ENCODE peak calls at places on chromosomes 12 and 14, in four cellular contexts. One of them, this sample, is unnamed.

GRCh38 chr14:105473033-105473676 is 1.5 kb upstream of the CRIP2 start:
- DNase-seq in activated CD8-positive, alpha-beta T cell treated with anti-CD3 and anti-CD28 coated beads for 36 hours: no peak
- DNase-seq in CD4-positive, alpha-beta T cell: no peak
- DNase-seq in WERI-Rb-1: no peak
- DNase-seq in this sample: no peak

GRCh38 chr12:33609910-33610309 is 170.3 kb upstream of the SYT10 start:
- DNase-seq in activated CD8-positive, alpha-beta T cell treated with anti-CD3 and anti-CD28 coated beads for 36 hours: no peak
- DNase-seq in CD4-positive, alpha-beta T cell: no peak
- DNase-seq in WERI-Rb-1: no peak
- DNase-seq in this sample: no peak

GRCh38 chr14:64520699-64521098 is 16.1 kb downstream of the ZBTB1 start:
- DNase-seq in activated CD8-positive, alpha-beta T cell treated with anti-CD3 and anti-CD28 coated beads for 36 hours: no peak
- DNase-seq in WERI-Rb-1: no peak
- DNase-seq in CD4-positive, alpha-beta T cell: no peak
- DNase-seq in this sample: no peak

GRCh38 chr14:35047961-35048513 is 2.0 kb downstream of the FAM177A1 start:
- DNase-seq in CD4-positive, alpha-beta T cell: no peak
- DNase-seq in WERI-Rb-1: no peak
- DNase-seq in activated CD8-positive, alpha-beta T cell treated with anti-CD3 and anti-CD28 coated beads for 36 hours: no peak
- DNase-seq in this sample: no peak

GRCh38 chr12:117507547-117507946 is 146.1 kb upstream of the NOS1 start:
- DNase-seq in WERI-Rb-1: peak
- DNase-seq in activated CD8-positive, alpha-beta T cell treated with anti-CD3 and anti-CD28 coated beads for 36 hours: no peak
- DNase-seq in CD4-positive, alpha-beta T cell: no peak
- DNase-seq in this sample: no peak

GRCh38 chr14:89184952-89185351 is 232.1 kb downstream of the FOXN3 start:
- DNase-seq in WERI-Rb-1: no peak
- DNase-seq in activated CD8-positive, alpha-beta T cell treated with anti-CD3 and anti-CD28 coated beads for 36 hours: no peak
- DNase-seq in CD4-positive, alpha-beta T cell: no peak
- DNase-seq in this sample: no peak

GRCh38 chr12:131042848-131043245 is 89.1 kb downstream of the ADGRD1 start:
- DNase-seq in WERI-Rb-1: no peak
- DNase-seq in CD4-positive, alpha-beta T cell: no peak
- DNase-seq in activated CD8-positive, alpha-beta T cell treated with anti-CD3 and anti-CD28 coated beads for 36 hours: no peak
- DNase-seq in this sample: no peak

GRCh38 chr12:44015333-44015941 is 179.6 kb downstream of the TMEM117 start:
- DNase-seq in WERI-Rb-1: no peak
- DNase-seq in activated CD8-positive, alpha-beta T cell treated with anti-CD3 and anti-CD28 coated beads for 36 hours: no peak
- DNase-seq in CD4-positive, alpha-beta T cell: no peak
- DNase-seq in this sample: peak

GRCh38 chr14:63542231-63542999 is 762 bp downstream of the PPP2R5E start:
- DNase-seq in CD4-positive, alpha-beta T cell: no peak
- DNase-seq in WERI-Rb-1: peak
- DNase-seq in activated CD8-positive, alpha-beta T cell treated with anti-CD3 and anti-CD28 coated beads for 36 hours: peak
- DNase-seq in this sample: no peak

GRCh38 chr12:107992870-107993451 is 136.1 kb upstream of the WSCD2 start:
- DNase-seq in CD4-positive, alpha-beta T cell: no peak
- DNase-seq in WERI-Rb-1: peak
- DNase-seq in activated CD8-positive, alpha-beta T cell treated with anti-CD3 and anti-CD28 coated beads for 36 hours: peak
- DNase-seq in this sample: peak

GRCh38 chr12:27807063-27807703 is 27.1 kb upstream of the MANSC4 start:
- DNase-seq in activated CD8-positive, alpha-beta T cell treated with anti-CD3 and anti-CD28 coated beads for 36 hours: peak
- DNase-seq in WERI-Rb-1: no peak
- DNase-seq in CD4-positive, alpha-beta T cell: no peak
- DNase-seq in this sample: no peak

GRCh38 chr12:10065241-10065640 is 33.5 kb downstream of the CLEC1A start:
- DNase-seq in activated CD8-positive, alpha-beta T cell treated with anti-CD3 and anti-CD28 coated beads for 36 hours: no peak
- DNase-seq in CD4-positive, alpha-beta T cell: no peak
- DNase-seq in WERI-Rb-1: no peak
- DNase-seq in this sample: no peak

GRCh38 chr12:19220861-19221466 is 91.4 kb downstream of the PLEKHA5 start:
- DNase-seq in WERI-Rb-1: no peak
- DNase-seq in activated CD8-positive, alpha-beta T cell treated with anti-CD3 and anti-CD28 coated beads for 36 hours: no peak
- DNase-seq in CD4-positive, alpha-beta T cell: no peak
- DNase-seq in this sample: no peak

GRCh38 chr14:100436745-100437406 is 113.7 kb downstream of the SLC25A47 start:
- DNase-seq in activated CD8-positive, alpha-beta T cell treated with anti-CD3 and anti-CD28 coated beads for 36 hours: no peak
- DNase-seq in WERI-Rb-1: no peak
- DNase-seq in CD4-positive, alpha-beta T cell: no peak
- DNase-seq in this sample: no peak

GRCh38 chr12:22361785-22362184 is 27.3 kb upstream of the ST8SIA1 start:
- DNase-seq in activated CD8-positive, alpha-beta T cell treated with anti-CD3 and anti-CD28 coated beads for 36 hours: no peak
- DNase-seq in WERI-Rb-1: peak
- DNase-seq in CD4-positive, alpha-beta T cell: no peak
- DNase-seq in this sample: no peak

GRCh38 chr14:51398898-51399297 is 158.9 kb downstream of the TMX1 start:
- DNase-seq in WERI-Rb-1: no peak
- DNase-seq in CD4-positive, alpha-beta T cell: no peak
- DNase-seq in activated CD8-positive, alpha-beta T cell treated with anti-CD3 and anti-CD28 coated beads for 36 hours: no peak
- DNase-seq in this sample: no peak
- TF ChIP-seq CTCF in WERI-Rb-1: no peak
- TF ChIP-seq CTCF in CD4-positive, alpha-beta T cell: no peak
- TF ChIP-seq CTCF in activated CD8-positive, alpha-beta T cell treated with anti-CD3 and anti-CD28 coated beads for 36 hours: no peak
- TF ChIP-seq CTCF in this sample: no peak

GRCh38 chr12:49609059-49609874 is 3.8 kb upstream of the FAM186B start:
- DNase-seq in WERI-Rb-1: no peak
- DNase-seq in activated CD8-positive, alpha-beta T cell treated with anti-CD3 and anti-CD28 coated beads for 36 hours: no peak
- DNase-seq in CD4-positive, alpha-beta T cell: no peak
- DNase-seq in this sample: no peak

GRCh38 chr12:49612210-49612609 is 6.8 kb upstream of the FAM186B start:
- DNase-seq in WERI-Rb-1: no peak
- DNase-seq in CD4-positive, alpha-beta T cell: no peak
- DNase-seq in activated CD8-positive, alpha-beta T cell treated with anti-CD3 and anti-CD28 coated beads for 36 hours: no peak
- DNase-seq in this sample: no peak

GRCh38 chr12:49615725-49616124 is 7.6 kb upstream of the PRPF40B start:
- DNase-seq in CD4-positive, alpha-beta T cell: no peak
- DNase-seq in activated CD8-positive, alpha-beta T cell treated with anti-CD3 and anti-CD28 coated beads for 36 hours: no peak
- DNase-seq in WERI-Rb-1: no peak
- DNase-seq in this sample: no peak

GRCh38 chr12:49609875-49610154 is 4.4 kb upstream of the FAM186B start:
- DNase-seq in WERI-Rb-1: no peak
- DNase-seq in CD4-positive, alpha-beta T cell: no peak
- DNase-seq in activated CD8-positive, alpha-beta T cell treated with anti-CD3 and anti-CD28 coated beads for 36 hours: no peak
- DNase-seq in this sample: no peak
- TF ChIP-seq CTCF in WERI-Rb-1: no peak
- TF ChIP-seq CTCF in CD4-positive, alpha-beta T cell: no peak
- TF ChIP-seq CTCF in activated CD8-positive, alpha-beta T cell treated with anti-CD3 and anti-CD28 coated beads for 36 hours: no peak
- TF ChIP-seq CTCF in this sample: no peak

GRCh38 chr14:36747411-36748184 is 85.9 kb downstream of the PAX9 start:
- DNase-seq in activated CD8-positive, alpha-beta T cell treated with anti-CD3 and anti-CD28 coated beads for 36 hours: no peak
- DNase-seq in WERI-Rb-1: no peak
- DNase-seq in CD4-positive, alpha-beta T cell: no peak
- DNase-seq in this sample: peak
- TF ChIP-seq CTCF in activated CD8-positive, alpha-beta T cell treated with anti-CD3 and anti-CD28 coated beads for 36 hours: no peak
- TF ChIP-seq CTCF in WERI-Rb-1: peak
- TF ChIP-seq CTCF in CD4-positive, alpha-beta T cell: no peak
- TF ChIP-seq CTCF in this sample: peak

DNA sequence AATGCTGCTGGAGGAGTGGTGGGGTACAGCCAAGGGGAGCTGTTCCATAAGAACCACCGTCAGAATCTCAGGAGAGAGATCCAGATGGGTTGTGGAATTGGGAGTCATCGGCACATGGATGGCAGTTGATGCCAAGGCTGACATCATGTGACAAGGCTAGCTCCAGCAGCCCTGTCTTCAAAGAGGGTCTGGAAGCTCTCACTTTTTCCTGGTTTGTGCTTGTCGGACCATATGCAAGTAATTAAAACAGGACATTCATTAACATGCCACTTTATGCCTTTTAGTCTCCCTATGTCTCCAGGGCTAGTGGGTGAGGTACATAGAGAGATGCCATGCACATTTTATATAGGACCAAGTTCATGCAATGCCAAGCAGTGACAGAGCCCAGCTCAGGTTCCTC is 211.8 kb downstream of the CRADD start:
- DNase-seq in CD4-positive, alpha-beta T cell: no peak
- DNase-seq in WERI-Rb-1: no peak
- DNase-seq in activated CD8-positive, alpha-beta T cell treated with anti-CD3 and anti-CD28 coated beads for 36 hours: no peak
- DNase-seq in this sample: no peak
- TF ChIP-seq CTCF in CD4-positive, alpha-beta T cell: no peak
- TF ChIP-seq CTCF in WERI-Rb-1: no peak
- TF ChIP-seq CTCF in activated CD8-positive, alpha-beta T cell treated with anti-CD3 and anti-CD28 coated beads for 36 hours: no peak
- TF ChIP-seq CTCF in this sample: no peak

GRCh38 chr12:30795660-30796507 is 41.1 kb upstream of the CAPRIN2 start:
- DNase-seq in CD4-positive, alpha-beta T cell: no peak
- DNase-seq in activated CD8-positive, alpha-beta T cell treated with anti-CD3 and anti-CD28 coated beads for 36 hours: peak
- DNase-seq in WERI-Rb-1: peak
- DNase-seq in this sample: peak

GRCh38 chr12:30796891-30797371 is 42.2 kb upstream of the CAPRIN2 start:
- DNase-seq in WERI-Rb-1: peak
- DNase-seq in CD4-positive, alpha-beta T cell: no peak
- DNase-seq in activated CD8-positive, alpha-beta T cell treated with anti-CD3 and anti-CD28 coated beads for 36 hours: no peak
- DNase-seq in this sample: no peak

GRCh38 chr12:30795410-30795659 is 40.6 kb upstream of the CAPRIN2 start:
- DNase-seq in CD4-positive, alpha-beta T cell: no peak
- DNase-seq in activated CD8-positive, alpha-beta T cell treated with anti-CD3 and anti-CD28 coated beads for 36 hours: no peak
- DNase-seq in WERI-Rb-1: no peak
- DNase-seq in this sample: no peak

GRCh38 chr12:30796508-30796780 is 41.7 kb upstream of the CAPRIN2 start:
- DNase-seq in CD4-positive, alpha-beta T cell: no peak
- DNase-seq in WERI-Rb-1: peak
- DNase-seq in activated CD8-positive, alpha-beta T cell treated with anti-CD3 and anti-CD28 coated beads for 36 hours: no peak
- DNase-seq in this sample: no peak

DNA sequence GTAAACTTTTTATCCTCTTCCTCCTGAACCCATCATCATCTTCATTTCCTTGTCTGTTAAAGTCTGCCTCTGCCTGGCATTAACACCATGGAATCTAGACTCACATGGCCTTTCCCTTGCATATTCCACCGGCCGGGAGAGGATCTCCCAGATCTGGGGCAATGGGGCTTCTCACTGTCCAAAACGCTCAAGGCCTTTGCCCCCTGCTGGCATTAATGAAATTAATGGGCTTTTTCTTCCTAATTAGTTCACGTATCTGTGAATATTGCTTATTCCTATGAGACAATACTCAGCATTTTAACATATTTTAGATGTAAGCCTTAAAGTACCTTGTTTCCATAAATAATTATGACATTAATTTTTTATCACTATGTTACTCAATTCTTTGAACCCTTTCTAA is 42.9 kb upstream of the CAPRIN2 start:
- DNase-seq in WERI-Rb-1: no peak
- DNase-seq in CD4-positive, alpha-beta T cell: no peak
- DNase-seq in activated CD8-positive, alpha-beta T cell treated with anti-CD3 and anti-CD28 coated beads for 36 hours: no peak
- DNase-seq in this sample: no peak
- TF ChIP-seq CTCF in WERI-Rb-1: no peak
- TF ChIP-seq CTCF in CD4-positive, alpha-beta T cell: no peak
- TF ChIP-seq CTCF in activated CD8-positive, alpha-beta T cell treated with anti-CD3 and anti-CD28 coated beads for 36 hours: peak
- TF ChIP-seq CTCF in this sample: no peak

GRCh38 chr14:78933948-78934524 is 763.9 kb downstream of the NRXN3 start:
- DNase-seq in CD4-positive, alpha-beta T cell: no peak
- DNase-seq in WERI-Rb-1: no peak
- DNase-seq in activated CD8-positive, alpha-beta T cell treated with anti-CD3 and anti-CD28 coated beads for 36 hours: no peak
- DNase-seq in this sample: peak
- TF ChIP-seq CTCF in CD4-positive, alpha-beta T cell: no peak
- TF ChIP-seq CTCF in WERI-Rb-1: peak
- TF ChIP-seq CTCF in activated CD8-positive, alpha-beta T cell treated with anti-CD3 and anti-CD28 coated beads for 36 hours: peak
- TF ChIP-seq CTCF in this sample: peak

GRCh38 chr12:78959556-78959955 is 95.0 kb downstream of the SYT1 start:
- DNase-seq in activated CD8-positive, alpha-beta T cell treated with anti-CD3 and anti-CD28 coated beads for 36 hours: no peak
- DNase-seq in WERI-Rb-1: no peak
- DNase-seq in CD4-positive, alpha-beta T cell: no peak
- DNase-seq in this sample: no peak
- TF ChIP-seq CTCF in activated CD8-positive, alpha-beta T cell treated with anti-CD3 and anti-CD28 coated beads for 36 hours: no peak
- TF ChIP-seq CTCF in WERI-Rb-1: no peak
- TF ChIP-seq CTCF in CD4-positive, alpha-beta T cell: no peak
- TF ChIP-seq CTCF in this sample: no peak

DNA sequence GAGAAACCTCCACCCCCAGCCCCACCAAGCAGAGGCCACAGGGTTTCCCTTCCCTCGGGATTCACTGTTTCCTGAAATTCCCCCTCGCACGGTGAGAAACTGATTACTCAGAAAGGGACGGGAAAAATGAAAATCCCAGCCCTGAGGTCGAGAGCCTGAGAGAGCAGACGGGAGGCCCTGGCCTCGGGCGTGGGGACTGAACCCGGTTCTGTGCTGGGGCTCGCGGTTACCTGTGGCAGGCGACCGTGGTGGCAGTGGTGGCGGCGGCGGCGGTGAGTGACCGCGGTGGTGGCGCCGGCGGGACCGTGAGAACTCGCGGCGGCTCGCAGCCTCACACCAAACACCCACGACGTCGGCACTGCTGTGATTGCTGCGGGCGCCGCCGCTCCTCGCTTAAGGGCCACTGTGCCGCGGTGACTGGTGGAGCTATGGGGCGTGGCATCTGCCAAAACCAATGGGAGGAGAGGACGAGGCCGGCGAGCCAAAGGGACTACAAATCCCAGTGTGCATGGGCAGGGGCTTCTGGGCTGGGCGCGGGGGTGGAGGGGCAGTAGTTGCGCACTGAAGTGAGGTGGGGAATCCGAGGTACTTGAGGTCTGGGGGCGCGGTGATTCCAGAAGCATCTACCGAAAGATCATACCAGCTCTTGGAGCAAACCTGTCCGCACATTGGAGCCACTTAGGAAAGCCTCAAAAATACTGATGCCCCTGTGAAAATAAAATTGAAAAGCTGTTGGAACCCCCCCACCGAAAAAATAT is at the start of gene LGMN:
- DNase-seq in activated CD8-positive, alpha-beta T cell treated with anti-CD3 and anti-CD28 coated beads for 36 hours: peak
- DNase-seq in WERI-Rb-1: peak
- DNase-seq in CD4-positive, alpha-beta T cell: peak
- DNase-seq in this sample: peak
- TF ChIP-seq CTCF in activated CD8-positive, alpha-beta T cell treated with anti-CD3 and anti-CD28 coated beads for 36 hours: no peak
- TF ChIP-seq CTCF in WERI-Rb-1: no peak
- TF ChIP-seq CTCF in CD4-positive, alpha-beta T cell: no peak
- TF ChIP-seq CTCF in this sample: no peak

This sample was measured in GM13977.